ENCODE peak calls at places on chromosomes 3 and 15, in five cellular contexts. R is HTR-8/SVneo; E is left ventricle myocardium inferior; C is activated T-helper 9 cell treated with anti-CD3 and anti-CD28 coated beads, Interleukin-2, amount 50 U/mL, for 16 hours; A is A172. L is an unnamed sample.
A peak's percentile ranks its signal among the peaks of the same experiment; 100 is the strongest.

GRCh38 chr15:72535911-72536310 is 61.8 kb downstream of the ARIH1 start:
- DNase-seq in A (no peak), R (no peak), E (no peak), C (no peak), L (no peak)

GRCh38 chr3:64958187-64958586 is 270.4 kb upstream of the ADAMTS9 start:
- DNase-seq in A (no peak), R (no peak), C (no peak), E (no peak), L (no peak)

GRCh38 chr3:32484437-32484836 is 18.2 kb downstream of the CMTM6 start:
- DNase-seq in R (no peak), A (no peak), C (no peak), E (no peak), L (no peak)

GRCh38 chr3:109369510-109369909 is 32.2 kb upstream of the DPPA4 start:
- DNase-seq in R (no peak), A (peak; percentile 10), C (no peak), E (no peak), L (no peak)

GRCh38 chr15:57205999-57206398 is 170.3 kb upstream of the CGNL1 start:
- DNase-seq in E (no peak), R (no peak), A (no peak), C (no peak), L (no peak)

GRCh38 chr3:171959532-171960044 is 79.8 kb upstream of the FNDC3B start:
- DNase-seq in C (no peak), A (no peak), R (no peak), E (no peak), L (no peak)

GRCh38 chr15:71069693-71070092 is 45.6 kb upstream of the THSD4 start:
- DNase-seq in R (no peak), C (no peak), A (no peak), E (no peak), L (no peak)

GRCh38 chr3:46935168-46935858 is 41.2 kb downstream of the CCDC12 start:
- DNase-seq in A (peak; percentile 98), R (peak; percentile 97), E (peak; percentile 83), C (no peak), L (no peak)

GRCh38 chr3:66376568-66376967 is 124.3 kb downstream of the LRIG1 start:
- DNase-seq in E (no peak), R (no peak), A (peak; percentile 41), C (no peak), L (no peak)

GRCh38 chr15:56886450-56886856 is 32.0 kb upstream of the TCF12 start:
- DNase-seq in C (no peak), R (no peak), E (no peak), A (no peak), L (no peak)

GRCh38 chr15:36644156-36644896 is 64.9 kb downstream of the CDIN1 start:
- DNase-seq in E (no peak), A (peak; percentile 4), R (no peak), C (no peak), L (no peak)

L was measured in neural crest cell.